ENCODE peak calls at places on chromosomes 1 and 21, in six cellular contexts. G is Panc1, M is suprapubic skin, A is esophagus squamous epithelium, Q is aorta, X is pancreas. L is an unnamed sample.

GRCh38 chr1:244460195-244460594 is 878 bp upstream of the CATSPERE start:
- DNase-seq in G (no peak), M (no peak), A (no peak), Q (no peak), X (no peak), L (peak)

GRCh38 chr21:34974162-34974981 is 74.7 kb downstream of the RUNX1 start:
- DNase-seq in G (no peak), M (no peak), A (no peak), Q (no peak), X (no peak), L (peak)

GRCh38 chr21:26227146-26227545 is 56.6 kb upstream of the APP start:
- DNase-seq in G (no peak), M (no peak), A (no peak), Q (no peak), X (no peak), L (no peak)

GRCh38 chr1:178376008-178376407 is 120.8 kb downstream of the CLEC20A start:
- DNase-seq in G (no peak), M (no peak), A (no peak), Q (no peak), X (no peak), L (no peak)

GRCh38 chr1:33334081-33334552 is 13.2 kb upstream of the A3GALT2 start:
- DNase-seq in G (no peak), M (peak), A (no peak), Q (peak), X (no peak), L (no peak)

GRCh38 chr21:28822882-28823335 is 169.8 kb downstream of the LTN1 start:
- DNase-seq in G (no peak), M (no peak), A (no peak), Q (no peak), X (no peak), L (peak)

GRCh38 chr1:15975358-15975804 is 520 bp downstream of the ZBTB17 start:
- DNase-seq in G (no peak), M (no peak), A (no peak), Q (no peak), X (no peak), L (peak)

GRCh38 chr1:75838099-75838498 is 41.4 kb downstream of the MSH4 start:
- DNase-seq in G (no peak), M (no peak), A (no peak), Q (no peak), X (no peak), L (no peak)

GRCh38 chr1:226615876-226616275 is 67.3 kb downstream of the STUM start:
- DNase-seq in G (no peak), M (peak), A (no peak), Q (no peak), X (no peak), L (no peak)

GRCh38 chr1:246107516-246108277 is 399.4 kb downstream of the SMYD3 start:
- DNase-seq in G (no peak), M (no peak), A (no peak), Q (no peak), X (no peak), L (no peak)

GRCh38 chr1:172325562-172325961 is 94.9 kb upstream of the C1orf105 start:
- DNase-seq in G (no peak), M (no peak), A (no peak), Q (no peak), X (no peak), L (peak)

GRCh38 chr1:4803335-4803734 is 148.9 kb downstream of the AJAP1 start:
- DNase-seq in G (no peak), M (no peak), A (no peak), Q (no peak), X (no peak), L (no peak)

GRCh38 chr1:220113136-220113695 is 19.3 kb downstream of the IARS2 start:
- DNase-seq in G (no peak), M (no peak), A (no peak), Q (no peak), X (no peak), L (peak)

GRCh38 chr1:101198842-101199636 is 37.8 kb upstream of the S1PR1 start:
- DNase-seq in G (no peak), M (no peak), A (no peak), Q (no peak), X (no peak), L (no peak)

GRCh38 chr21:44444286-44444931 is 10.9 kb upstream of the LRRC3 start:
- DNase-seq in G (no peak), M (no peak), A (no peak), Q (no peak), X (no peak), L (no peak)

GRCh38 chr1:197948926-197949899 is 32.0 kb downstream of the LHX9 start:
- DNase-seq in G (no peak), M (no peak), A (no peak), Q (no peak), X (no peak), L (peak)

GRCh38 chr1:209884665-209885117 is 53.3 kb upstream of the SYT14 start:
- DNase-seq in G (peak), M (no peak), A (no peak), Q (peak), X (peak), L (peak)

GRCh38 chr1:155392898-155393411 is 72.3 kb downstream of the RUSC1 start:
- DNase-seq in G (no peak), M (no peak), A (no peak), Q (no peak), X (no peak), L (no peak)
- H3K27ac ChIP-seq in G (no peak), M (peak), A (no peak), Q (no peak), X (peak), L (no peak)

GRCh38 chr1:45846931-45847330 is 43.5 kb downstream of the MAST2 start:
- DNase-seq in G (no peak), M (no peak), A (no peak), Q (no peak), X (no peak), L (no peak)

GRCh38 chr1:45850017-45850416 is 46.6 kb downstream of the MAST2 start:
- DNase-seq in G (no peak), M (no peak), A (no peak), Q (no peak), X (no peak), L (no peak)

GRCh38 chr1:45843474-45843905 is 40.1 kb downstream of the MAST2 start:
- DNase-seq in G (no peak), M (no peak), A (no peak), Q (no peak), X (no peak), L (no peak)

GRCh38 chr1:45848097-45848496 is 44.7 kb downstream of the MAST2 start:
- DNase-seq in G (no peak), M (no peak), A (no peak), Q (no peak), X (no peak), L (peak)

DNA sequence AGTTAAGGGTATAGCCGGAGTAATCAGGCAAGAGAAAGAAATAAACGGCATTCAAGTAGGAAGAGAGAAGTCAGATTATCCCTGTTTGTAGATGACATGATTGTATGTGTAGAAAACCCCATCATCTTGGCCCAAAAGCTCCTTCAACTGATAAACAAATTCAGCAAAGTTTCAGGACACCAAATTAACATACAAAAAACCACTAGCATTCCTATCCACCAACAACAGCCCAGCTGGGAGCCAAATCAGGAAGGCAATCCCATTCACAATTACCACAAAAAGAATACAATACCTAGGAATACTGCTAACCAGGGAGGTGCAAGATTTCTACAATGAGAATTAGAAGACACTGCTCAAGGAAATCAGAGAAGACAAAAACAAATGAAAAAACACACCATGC is 45.3 kb downstream of the MAST2 start:
- DNase-seq in G (no peak), M (no peak), A (no peak), Q (no peak), X (no peak), L (no peak)
- H3K27ac ChIP-seq in G (no peak), M (no peak), A (no peak), Q (no peak), X (no peak), L (no peak)

GRCh38 chr1:201825245-201825644 is 3.7 kb upstream of the IPO9 start:
- DNase-seq in G (no peak), M (no peak), A (no peak), Q (no peak), X (no peak), L (no peak)

GRCh38 chr1:201828820-201829774 is at the start of gene IPO9:
- DNase-seq in G (peak), M (peak), A (peak), Q (peak), X (peak), L (peak)

GRCh38 chr1:201828451-201828819 is 522 bp upstream of the IPO9 start:
- DNase-seq in G (no peak), M (no peak), A (no peak), Q (no peak), X (no peak), L (peak)

GRCh38 chr1:201827321-201828281 is 1.4 kb upstream of the IPO9 start:
- DNase-seq in G (no peak), M (no peak), A (no peak), Q (no peak), X (no peak), L (no peak)

DNA sequence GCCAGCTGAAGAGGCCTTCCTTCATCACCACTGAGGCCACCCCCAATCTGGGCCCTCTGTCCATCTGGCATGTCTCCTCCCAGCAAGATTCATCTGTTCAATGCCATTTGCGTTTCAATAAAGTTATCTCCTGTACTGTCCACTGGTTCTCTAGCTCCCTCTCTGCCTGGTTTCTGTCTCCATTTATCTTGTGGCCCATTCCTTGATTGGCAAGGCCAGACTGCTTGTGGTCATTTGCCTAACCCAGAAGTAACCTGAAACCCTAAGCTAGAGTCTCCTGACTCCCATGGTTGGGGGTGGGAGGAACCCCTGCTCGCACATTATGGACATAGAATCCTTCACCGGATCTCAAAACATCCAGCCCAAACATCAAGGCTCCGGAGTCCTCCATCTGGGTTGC is 2.1 kb upstream of the IPO9 start:
- DNase-seq in G (no peak), M (no peak), A (no peak), Q (no peak), X (no peak), L (no peak)
- H3K27ac ChIP-seq in G (no peak), M (no peak), A (no peak), Q (no peak), X (no peak), L (no peak)

DNA sequence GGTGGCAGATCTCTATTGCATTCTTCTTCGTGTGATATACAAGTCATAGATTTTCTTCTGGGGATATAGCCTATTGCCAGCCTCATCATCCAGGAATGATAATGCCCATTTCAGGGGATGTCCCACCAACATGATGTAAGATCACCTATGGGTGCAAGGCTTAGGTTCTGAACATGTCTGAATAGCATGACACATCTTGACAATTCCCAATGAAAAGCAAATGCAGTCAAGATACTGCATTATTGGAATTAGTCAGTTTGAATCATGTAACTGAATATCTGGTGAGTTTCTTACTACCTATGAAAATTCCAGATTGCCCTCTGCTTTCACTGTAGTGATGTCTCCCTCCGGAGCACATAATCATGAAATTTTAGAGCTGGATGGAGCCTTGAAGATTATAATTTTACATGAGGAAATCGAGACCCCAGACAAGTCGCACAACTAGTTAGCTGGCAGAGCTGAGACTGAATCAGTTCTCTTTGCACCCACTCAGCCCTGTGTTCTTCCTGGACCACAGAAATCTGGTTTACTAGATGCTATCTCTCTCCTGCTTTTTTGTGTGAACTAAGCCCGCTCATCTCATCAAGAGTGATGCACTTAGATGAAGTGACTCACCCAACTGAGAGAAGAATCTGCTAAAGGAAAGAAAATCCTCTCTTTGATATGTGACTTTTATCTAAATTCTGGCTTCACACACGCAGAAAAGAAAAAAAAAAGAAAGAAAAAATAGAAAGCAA is 65.0 kb downstream of the WDR64 start:
- DNase-seq in G (no peak), M (no peak), A (no peak), Q (no peak), X (no peak), L (no peak)
- H3K27ac ChIP-seq in G (no peak), M (no peak), A (no peak), Q (no peak), X (no peak), L (no peak)

GRCh38 chr1:85406081-85406480 is 58.9 kb downstream of the DDAH1 start:
- DNase-seq in G (no peak), M (no peak), A (no peak), Q (no peak), X (no peak), L (no peak)
- H3K27ac ChIP-seq in G (peak), M (no peak), A (no peak), Q (peak), X (no peak), L (no peak)

L was measured in small intestine.